ENCODE peak calls at places on chromosomes 5 and 9, in nine cellular contexts. Z, E, C, R, H, W, V, Q and G are unnamed samples.
A peak's percentile ranks its signal among the peaks of the same experiment; 100 is the strongest.

GRCh38 chr9:120432600-120432999 is 147.4 kb downstream of the CDK5RAP2 start:
- DNase-seq in Z (no peak), E (no peak), C (peak; percentile 8), R (no peak), H (no peak), W (no peak), V (no peak), Q (no peak), G (no peak)

GRCh38 chr5:29252390-29252789 is 1941.1 kb upstream of the CDH6 start:
- DNase-seq in Z (no peak), E (no peak), C (no peak), R (no peak), H (no peak), W (no peak), V (no peak), Q (no peak), G (no peak)

GRCh38 chr5:110054240-110054639 is 364.5 kb downstream of the MAN2A1 start:
- DNase-seq in Z (peak; percentile 16), E (peak; percentile 89), C (peak; percentile 32), R (peak; percentile 27), H (peak; percentile 3), W (no peak), V (peak; percentile 82), Q (peak; percentile 74), G (peak; percentile 28)

GRCh38 chr5:105868038-105868775 is 1802.5 kb downstream of the EFNA5 start:
- DNase-seq in Z (no peak), E (no peak), C (no peak), R (no peak), H (no peak), W (no peak), V (no peak), Q (no peak), G (no peak)

GRCh38 chr9:33117306-33117705 is 40.8 kb upstream of the SMU1 start:
- DNase-seq in Z (no peak), E (peak; percentile 73), C (no peak), R (no peak), H (no peak), W (no peak), V (peak; percentile 55), Q (no peak), G (no peak)

GRCh38 chr5:178205010-178205748 is 846 bp downstream of the HNRNPAB start:
- DNase-seq in Z (peak; percentile 72), E (peak; percentile 39), C (peak; percentile 92), R (peak; percentile 92), H (peak; percentile 66), W (peak; percentile 90), V (peak; percentile 74), Q (peak; percentile 90), G (peak; percentile 87)

GRCh38 chr9:35353731-35354365 is 136.1 kb upstream of the RUSC2 start:
- DNase-seq in Z (no peak), E (no peak), C (no peak), R (no peak), H (no peak), W (no peak), V (no peak), Q (no peak), G (no peak)

GRCh38 chr9:91775011-91775707 is 174.9 kb downstream of the ROR2 start:
- DNase-seq in Z (peak; percentile 35), E (no peak), C (peak; percentile 50), R (peak; percentile 76), H (peak; percentile 66), W (peak; percentile 77), V (peak; percentile 62), Q (peak; percentile 88), G (peak; percentile 80)

GRCh38 chr9:21015122-21015815 is 16.2 kb downstream of the HACD4 start:
- DNase-seq in Z (no peak), E (no peak), C (no peak), R (no peak), H (no peak), W (no peak), V (no peak), Q (no peak), G (no peak)

GRCh38 chr5:21802869-21803490 is 1050.2 kb downstream of the CDH12 start:
- DNase-seq in Z (no peak), E (peak; percentile 14), C (peak; percentile 1), R (no peak), H (peak; percentile 21), W (no peak), V (peak; percentile 79), Q (peak; percentile 73), G (no peak)

GRCh38 chr5:151085517-151086031 is 4.7 kb upstream of the TNIP1 start:
- DNase-seq in Z (peak; percentile 50), E (no peak), C (peak; percentile 84), R (peak; percentile 77), H (peak; percentile 57), W (no peak), V (peak; percentile 18), Q (no peak), G (peak; percentile 68)

GRCh38 chr5:51383494-51384081 is 340 bp downstream of the ISL1 start:
- DNase-seq in Z (no peak), E (no peak), C (no peak), R (no peak), H (no peak), W (no peak), V (no peak), Q (peak; percentile 16), G (no peak)

GRCh38 chr5:148912714-148913398 is 86.4 kb downstream of the ADRB2 start:
- DNase-seq in Z (no peak), E (peak; percentile 98), C (peak; percentile 23), R (no peak), H (peak; percentile 82), W (no peak), V (peak; percentile 100), Q (no peak), G (no peak)

GRCh38 chr5:148912146-148912545 is 85.7 kb downstream of the ADRB2 start:
- DNase-seq in Z (no peak), E (no peak), C (no peak), R (no peak), H (no peak), W (no peak), V (peak; percentile 56), Q (no peak), G (no peak)

GRCh38 chr5:148915224-148915803 is 88.9 kb downstream of the ADRB2 start:
- DNase-seq in Z (no peak), E (no peak), C (no peak), R (no peak), H (no peak), W (no peak), V (no peak), Q (no peak), G (no peak)

GRCh38 chr5:148913493-148913892 is 87.1 kb downstream of the ADRB2 start:
- DNase-seq in Z (no peak), E (no peak), C (no peak), R (no peak), H (no peak), W (no peak), V (no peak), Q (no peak), G (no peak)

GRCh38 chr5:148913985-148914421 is 87.6 kb downstream of the ADRB2 start:
- DNase-seq in Z (no peak), E (peak; percentile 99), C (peak; percentile 44), R (no peak), H (peak; percentile 49), W (no peak), V (peak; percentile 96), Q (no peak), G (no peak)
- H3K27ac ChIP-seq in Z (no peak overlapping the region), E (peak overlapping the region; percentile 97), C (no peak overlapping the region), R (no peak overlapping the region), H (peak overlapping the region; percentile 59), W (no peak overlapping the region), V (peak overlapping the region; percentile 88), Q (no peak overlapping the region), G (peak overlapping the region; percentile 36)

DNA sequence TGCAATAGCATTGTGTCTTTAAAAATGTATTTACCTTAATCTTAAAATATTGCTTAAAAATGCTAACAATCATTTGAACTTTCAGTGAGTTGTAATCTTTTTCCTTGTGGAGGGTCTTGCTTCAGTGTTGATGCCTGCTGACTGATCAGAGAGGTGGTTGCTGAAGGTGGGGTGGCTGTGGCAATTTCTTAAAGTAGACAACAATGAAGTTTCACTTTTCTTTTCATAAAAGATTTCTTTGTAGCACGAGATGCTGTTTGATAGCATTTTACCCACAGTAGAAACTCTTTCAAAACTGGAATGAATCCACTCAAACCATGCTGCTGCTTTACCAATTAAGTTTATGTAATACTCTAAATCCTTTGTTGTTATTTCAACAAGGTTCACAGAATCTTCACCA is 50.8 kb downstream of the NR3C1 start:
- DNase-seq in Z (no peak), E (no peak), C (no peak), R (no peak), H (no peak), W (no peak), V (no peak), Q (no peak), G (no peak)
- H3K4me1 ChIP-seq in Z (peaks cover 100% of the 10 kb centered on the region), E (peaks cover 24% of the 10 kb centered on the region), C (peaks cover 26% of the 10 kb centered on the region), R (peaks cover 69% of the 10 kb centered on the region), H (peaks cover 98% of the 10 kb centered on the region), W (peaks cover 2% of the 10 kb centered on the region), V (peaks cover 30% of the 10 kb centered on the region), Q (peaks cover 98% of the 10 kb centered on the region), G (peaks cover 41% of the 10 kb centered on the region)

DNA sequence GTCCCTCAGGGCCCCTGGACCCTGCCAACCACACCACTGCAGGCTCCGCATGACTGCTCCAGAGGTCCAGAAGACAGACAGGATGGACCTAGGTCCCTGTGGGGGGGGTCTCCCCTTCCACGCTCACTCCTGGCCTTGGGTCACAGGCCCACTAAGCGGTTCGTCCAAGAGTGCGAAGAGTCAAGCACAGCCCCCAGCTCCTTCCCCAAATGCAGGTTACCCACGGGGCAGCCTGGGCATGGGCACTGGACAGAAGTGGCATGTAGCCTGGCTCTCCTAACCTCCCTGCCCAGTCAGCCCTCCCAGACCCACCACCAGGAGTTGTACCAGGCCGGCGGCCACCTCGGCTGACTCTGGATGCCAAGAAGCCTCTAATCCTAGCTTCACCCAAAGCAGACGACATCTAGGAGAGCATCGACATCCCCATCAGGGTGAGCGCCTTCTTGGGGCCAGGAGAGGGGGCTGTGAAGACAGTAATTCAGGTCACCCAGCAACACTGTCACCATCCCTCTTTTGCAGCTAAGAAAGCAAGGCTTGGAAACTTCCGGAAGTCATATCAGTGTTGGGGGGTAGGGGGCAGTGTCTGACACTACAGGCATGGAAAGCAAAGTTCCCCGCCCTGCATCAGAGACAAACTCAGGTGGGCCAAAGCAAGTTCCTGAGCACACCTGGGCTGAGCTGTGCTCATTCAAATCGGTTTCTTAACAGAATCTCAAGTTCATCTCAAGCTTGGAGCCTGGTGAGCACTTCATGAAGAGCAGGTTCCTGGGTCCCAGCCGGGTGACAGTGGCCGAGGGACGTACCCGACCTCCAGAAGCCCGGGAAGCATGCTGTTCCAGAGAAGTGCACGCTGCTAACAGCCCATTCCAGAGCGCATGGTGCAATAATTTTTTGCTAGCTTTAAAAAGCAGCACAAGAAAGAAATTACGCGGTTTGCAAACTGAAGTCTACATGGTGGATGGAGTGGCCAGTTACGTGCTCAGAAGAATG is 68.7 kb downstream of the SEMA4D start:
- DNase-seq in Z (no peak), E (no peak), C (peak; percentile 18), R (peak; percentile 57), H (peak; percentile 13), W (peak; percentile 51), V (no peak), Q (peak; percentile 74), G (no peak)
- H3K27ac ChIP-seq in Z (no peak overlapping the region), E (no peak overlapping the region), C (peak overlapping the region; percentile 47), R (no peak overlapping the region), H (no peak overlapping the region), W (no peak overlapping the region), V (no peak overlapping the region), Q (no peak overlapping the region), G (no peak overlapping the region)

DNA sequence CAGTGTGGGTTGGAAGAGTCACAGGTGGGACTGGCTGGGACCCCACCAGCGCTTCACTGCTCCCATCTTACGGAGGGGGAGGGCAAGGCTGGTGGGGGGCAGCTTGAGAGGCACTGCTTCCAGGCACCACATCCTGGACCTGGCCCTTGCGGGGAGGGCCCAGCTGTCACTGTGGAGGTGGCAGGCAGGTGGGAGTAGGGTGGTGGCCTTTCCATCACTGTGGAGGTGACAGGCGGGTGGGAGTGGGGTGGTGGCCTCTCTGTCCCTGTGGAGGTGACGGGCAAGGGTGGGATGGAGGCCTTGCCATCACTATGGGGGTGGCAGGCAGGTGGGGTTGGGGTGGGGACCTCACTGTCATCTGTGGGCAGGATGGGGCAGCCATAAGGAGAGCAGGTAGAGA is 20.6 kb downstream of the RXRA start:
- DNase-seq in Z (no peak), E (no peak), C (no peak), R (no peak), H (no peak), W (no peak), V (no peak), Q (no peak), G (no peak)
- H3K4me1 ChIP-seq in Z (peaks cover 97% of the 10 kb centered on the region), E (peaks cover 9% of the 10 kb centered on the region), C (peaks cover 5% of the 10 kb centered on the region), R (peaks cover 74% of the 10 kb centered on the region), H (no peaks in the 10 kb centered on the region), W (peaks cover 96% of the 10 kb centered on the region), V (no peaks in the 10 kb centered on the region), Q (peaks cover 21% of the 10 kb centered on the region), G (peaks cover 80% of the 10 kb centered on the region)